ENCODE peak calls at places on chromosomes 11 and 22, in five cellular contexts. K is IMR-90; V is effector memory CD8-positive, alpha-beta T cell; A is AG04450; Y is posterior cingulate gyrus. F is an unnamed sample.

GRCh38 chr11:128463386-128463829 is 124.0 kb downstream of the ETS1 start:
- DNase-seq in K (peak; percentile 99), V (no peak), A (no peak), Y (no peak), F (peak; percentile 94)

GRCh38 chr22:44574057-44574456 is 76.0 kb upstream of the RTL6 start:
- DNase-seq in V (no peak), A (no peak), Y (no peak), K (peak; percentile 68), F (peak; percentile 81)

GRCh38 chr11:82776377-82776776 is 42.7 kb upstream of the FAM181B start:
- DNase-seq in K (no peak), Y (no peak), V (no peak), A (no peak), F (no peak)

GRCh38 chr22:21823740-21824438 is 43.6 kb downstream of the MAPK1 start:
- DNase-seq in K (peak; percentile 63), Y (no peak), V (no peak), A (no peak), F (no peak)

GRCh38 chr11:124793466-124794278 is 6.5 kb downstream of the MSANTD2 start:
- DNase-seq in V (peak; percentile 25), A (no peak), Y (no peak), K (peak; percentile 40), F (peak; percentile 18)

GRCh38 chr11:73335204-73335923 is 27.3 kb downstream of the ARHGEF17 start:
- DNase-seq in V (peak; percentile 75), K (peak; percentile 82), Y (peak; percentile 91), A (no peak), F (peak; percentile 56)

GRCh38 chr11:114228401-114229061 is 67.7 kb upstream of the NNMT start:
- DNase-seq in V (no peak), A (no peak), Y (peak; percentile 33), K (no peak), F (no peak)

GRCh38 chr11:70733327-70734325 is 335.3 kb downstream of the CTTN start:
- DNase-seq in Y (no peak), A (no peak), V (no peak), K (no peak), F (no peak)

GRCh38 chr22:19641254-19641982 is 72.9 kb upstream of the SEPTIN5 start:
- DNase-seq in A (no peak), Y (no peak), K (no peak), V (no peak), F (no peak)

GRCh38 chr22:42805998-42806481 is 51.0 kb downstream of the ARFGAP3 start:
- DNase-seq in K (no peak), A (no peak), Y (no peak), V (no peak), F (no peak)

GRCh38 chr11:68930991-68931855 is 27.5 kb downstream of the IGHMBP2 start:
- DNase-seq in K (no peak), V (no peak), A (no peak), Y (no peak), F (no peak)

GRCh38 chr22:49972163-49973017 is 11.8 kb downstream of the PIM3 start:
- DNase-seq in V (no peak), K (no peak), Y (peak; percentile 6), A (no peak), F (no peak)

GRCh38 chr11:33211153-33211552 is 46.0 kb upstream of the HIPK3 start:
- DNase-seq in Y (no peak), V (no peak), A (no peak), K (no peak), F (no peak)

GRCh38 chr11:46387919-46388618 is 3.5 kb downstream of the CHRM4 start:
- DNase-seq in A (no peak), V (no peak), K (no peak), Y (peak; percentile 63), F (no peak)

GRCh38 chr11:76119779-76120178 is 86.5 kb downstream of the WNT11 start:
- DNase-seq in A (no peak), K (no peak), Y (no peak), V (no peak), F (no peak)

GRCh38 chr11:92453055-92453454 is 228.4 kb downstream of the FAT3 start:
- DNase-seq in V (no peak), A (peak; percentile 6), K (peak; percentile 78), Y (no peak), F (peak; percentile 43)

GRCh38 chr11:28472904-28473303 is 364.7 kb downstream of the METTL15 start:
- DNase-seq in V (no peak), K (no peak), Y (no peak), A (no peak), F (no peak)

GRCh38 chr22:25564979-25565677 is 653 bp downstream of the GRK3 start:
- DNase-seq in Y (peak; percentile 26), A (no peak), K (no peak), V (no peak), F (no peak)

GRCh38 chr11:78373689-78374088 is 43.9 kb downstream of the GAB2 start:
- DNase-seq in Y (no peak), A (no peak), K (no peak), V (no peak), F (no peak)

GRCh38 chr11:35302388-35302787 is 117.0 kb downstream of the SLC1A2 start:
- DNase-seq in Y (no peak), A (no peak), V (no peak), K (peak; percentile 27), F (no peak)

GRCh38 chr11:8722156-8722555 is 39.6 kb downstream of the RPL27A start:
- DNase-seq in V (no peak), Y (no peak), K (peak; percentile 56), A (no peak), F (no peak)

GRCh38 chr11:66851698-66852465 is 5.0 kb upstream of the LRFN4 start:
- DNase-seq in Y (no peak), A (no peak), K (no peak), V (no peak), F (no peak)

GRCh38 chr11:44505591-44506054 is 59.8 kb upstream of the CD82 start:
- DNase-seq in Y (no peak), V (no peak), A (no peak), K (peak; percentile 61), F (peak; percentile 37)

F was measured in RCC 7860.